ENCODE peak calls at places on chromosomes 13 and 19, in six cellular contexts. One of them, this sample, is unnamed. For H3K36me3 and H3K27me3, the result is how much of the 10 kb centered on the place peaks cover.

GRCh38 chr13:26784704-26785639 is 24.4 kb upstream of the GPR12 start:
- DNase-seq in PC-3: no peak
- DNase-seq in CD8-positive, alpha-beta T cell: no peak
- DNase-seq in H1: peak
- DNase-seq in tibial nerve: no peak
- DNase-seq in psoas muscle: no peak
- DNase-seq in this sample: no peak

GRCh38 chr13:80923907-80924306 is 583.0 kb upstream of the SPRY2 start:
- DNase-seq in CD8-positive, alpha-beta T cell: no peak
- DNase-seq in psoas muscle: no peak
- DNase-seq in PC-3: no peak
- DNase-seq in tibial nerve: no peak
- DNase-seq in H1: no peak
- DNase-seq in this sample: no peak

GRCh38 chr19:18390075-18390909 is 4.3 kb downstream of the GDF15 start:
- DNase-seq in tibial nerve: no peak
- DNase-seq in psoas muscle: no peak
- DNase-seq in H1: no peak
- DNase-seq in CD8-positive, alpha-beta T cell: no peak
- DNase-seq in PC-3: no peak
- DNase-seq in this sample: no peak

GRCh38 chr13:37364024-37364423 is 234.5 kb downstream of the POSTN start:
- DNase-seq in CD8-positive, alpha-beta T cell: no peak
- DNase-seq in PC-3: no peak
- DNase-seq in H1: no peak
- DNase-seq in psoas muscle: no peak
- DNase-seq in tibial nerve: no peak
- DNase-seq in this sample: no peak

GRCh38 chr19:11047856-11048255 is 41.4 kb upstream of the LDLR start:
- DNase-seq in H1: no peak
- DNase-seq in PC-3: no peak
- DNase-seq in psoas muscle: no peak
- DNase-seq in CD8-positive, alpha-beta T cell: no peak
- DNase-seq in tibial nerve: no peak
- DNase-seq in this sample: no peak

GRCh38 chr13:75749407-75749806 is 113.3 kb downstream of the LMO7 start:
- DNase-seq in psoas muscle: peak
- DNase-seq in tibial nerve: no peak
- DNase-seq in PC-3: peak
- DNase-seq in H1: no peak
- DNase-seq in CD8-positive, alpha-beta T cell: no peak
- DNase-seq in this sample: no peak

GRCh38 chr19:16463341-16463990 is 8.3 kb downstream of the EPS15L1 start:
- DNase-seq in psoas muscle: no peak
- DNase-seq in tibial nerve: no peak
- DNase-seq in H1: no peak
- DNase-seq in CD8-positive, alpha-beta T cell: no peak
- DNase-seq in PC-3: no peak
- DNase-seq in this sample: no peak

GRCh38 chr19:54405628-54406027 is 9.6 kb upstream of the TTYH1 start:
- DNase-seq in H1: no peak
- DNase-seq in PC-3: no peak
- DNase-seq in CD8-positive, alpha-beta T cell: no peak
- DNase-seq in tibial nerve: no peak
- DNase-seq in psoas muscle: no peak
- DNase-seq in this sample: no peak

GRCh38 chr19:39408392-39409206 is 2.0 kb downstream of the ZFP36 start:
- DNase-seq in H1: peak
- DNase-seq in psoas muscle: peak
- DNase-seq in CD8-positive, alpha-beta T cell: no peak
- DNase-seq in PC-3: peak
- DNase-seq in tibial nerve: no peak
- DNase-seq in this sample: no peak

GRCh38 chr19:34120846-34121639 is 51.3 kb upstream of the LSM14A start:
- DNase-seq in PC-3: peak
- DNase-seq in H1: peak
- DNase-seq in psoas muscle: no peak
- DNase-seq in tibial nerve: no peak
- DNase-seq in CD8-positive, alpha-beta T cell: peak
- DNase-seq in this sample: no peak

GRCh38 chr13:94761407-94761806 is 49.1 kb upstream of the SOX21 start:
- DNase-seq in H1: no peak
- DNase-seq in PC-3: no peak
- DNase-seq in CD8-positive, alpha-beta T cell: no peak
- DNase-seq in psoas muscle: no peak
- DNase-seq in tibial nerve: no peak
- DNase-seq in this sample: no peak

GRCh38 chr19:48644839-48645651 is 942 bp downstream of the CA11 start:
- DNase-seq in psoas muscle: peak
- DNase-seq in tibial nerve: peak
- DNase-seq in CD8-positive, alpha-beta T cell: peak
- DNase-seq in PC-3: peak
- DNase-seq in H1: peak
- DNase-seq in this sample: peak

GRCh38 chr19:5809053-5809452 is 4.2 kb downstream of the NRTN start:
- DNase-seq in H1: no peak
- DNase-seq in tibial nerve: no peak
- DNase-seq in PC-3: no peak
- DNase-seq in psoas muscle: no peak
- DNase-seq in CD8-positive, alpha-beta T cell: no peak
- DNase-seq in this sample: no peak

GRCh38 chr13:48715977-48716376 is 62.2 kb downstream of the CYSLTR2 start:
- DNase-seq in psoas muscle: no peak
- DNase-seq in PC-3: no peak
- DNase-seq in tibial nerve: no peak
- DNase-seq in H1: no peak
- DNase-seq in CD8-positive, alpha-beta T cell: no peak
- DNase-seq in this sample: no peak

GRCh38 chr13:107387525-107387924 is 819.6 kb upstream of the ARGLU1 start:
- DNase-seq in PC-3: no peak
- DNase-seq in H1: no peak
- DNase-seq in CD8-positive, alpha-beta T cell: no peak
- DNase-seq in psoas muscle: no peak
- DNase-seq in tibial nerve: no peak
- DNase-seq in this sample: no peak

GRCh38 chr13:73913043-73913740 is 221.0 kb downstream of the KLF12 start:
- DNase-seq in PC-3: no peak
- DNase-seq in H1: no peak
- DNase-seq in psoas muscle: no peak
- DNase-seq in tibial nerve: no peak
- DNase-seq in CD8-positive, alpha-beta T cell: no peak
- DNase-seq in this sample: no peak

GRCh38 chr13:113403255-113404104 is 39.5 kb upstream of the GRTP1 start:
- DNase-seq in CD8-positive, alpha-beta T cell: no peak
- DNase-seq in H1: no peak
- DNase-seq in psoas muscle: peak
- DNase-seq in PC-3: no peak
- DNase-seq in tibial nerve: peak
- DNase-seq in this sample: peak

GRCh38 chr13:21137696-21138095 is 38.7 kb downstream of the SKA3 start:
- DNase-seq in tibial nerve: no peak
- DNase-seq in PC-3: peak
- DNase-seq in H1: no peak
- DNase-seq in CD8-positive, alpha-beta T cell: no peak
- DNase-seq in psoas muscle: no peak
- DNase-seq in this sample: no peak

GRCh38 chr19:38006361-38007045 is 99.5 kb downstream of the SIPA1L3 start:
- DNase-seq in CD8-positive, alpha-beta T cell: no peak
- DNase-seq in tibial nerve: no peak
- DNase-seq in psoas muscle: no peak
- DNase-seq in H1: no peak
- DNase-seq in PC-3: no peak
- DNase-seq in this sample: no peak

GRCh38 chr19:55536951-55537740 is at the start of gene SBK2:
- DNase-seq in H1: peak
- DNase-seq in CD8-positive, alpha-beta T cell: no peak
- DNase-seq in psoas muscle: no peak
- DNase-seq in tibial nerve: no peak
- DNase-seq in PC-3: no peak
- DNase-seq in this sample: no peak

GRCh38 chr13:95239293-95239692 is 62.0 kb downstream of the ABCC4 start:
- DNase-seq in tibial nerve: no peak
- DNase-seq in psoas muscle: no peak
- DNase-seq in PC-3: no peak
- DNase-seq in H1: no peak
- DNase-seq in CD8-positive, alpha-beta T cell: no peak
- DNase-seq in this sample: no peak

GRCh38 chr19:16033136-16033530 is 43.2 kb upstream of the TPM4 start:
- DNase-seq in tibial nerve: no peak
- DNase-seq in CD8-positive, alpha-beta T cell: no peak
- DNase-seq in H1: no peak
- DNase-seq in psoas muscle: no peak
- DNase-seq in PC-3: no peak
- DNase-seq in this sample: no peak

GRCh38 chr13:99339736-99340392 is 32.7 kb upstream of the GPR183 start:
- DNase-seq in CD8-positive, alpha-beta T cell: no peak
- DNase-seq in H1: peak
- DNase-seq in tibial nerve: no peak
- DNase-seq in PC-3: no peak
- DNase-seq in psoas muscle: peak
- DNase-seq in this sample: no peak

GRCh38 chr13:22112956-22113750 is 442.3 kb downstream of the FGF9 start:
- DNase-seq in tibial nerve: no peak
- DNase-seq in CD8-positive, alpha-beta T cell: no peak
- DNase-seq in H1: no peak
- DNase-seq in PC-3: no peak
- DNase-seq in psoas muscle: no peak
- DNase-seq in this sample: no peak

GRCh38 chr19:35959040-35959967 is 23.1 kb downstream of the LRFN3 start:
- DNase-seq in H1: peak
- DNase-seq in tibial nerve: no peak
- DNase-seq in psoas muscle: peak
- DNase-seq in PC-3: no peak
- DNase-seq in CD8-positive, alpha-beta T cell: peak
- DNase-seq in this sample: peak

GRCh38 chr19:31955061-31955460 is 390.3 kb upstream of the ZNF507 start:
- DNase-seq in tibial nerve: no peak
- DNase-seq in psoas muscle: no peak
- DNase-seq in CD8-positive, alpha-beta T cell: no peak
- DNase-seq in PC-3: no peak
- DNase-seq in H1: no peak
- DNase-seq in this sample: no peak

GRCh38 chr19:48907671-48908070 is 7.6 kb downstream of the NUCB1 start:
- DNase-seq in psoas muscle: no peak
- DNase-seq in tibial nerve: no peak
- DNase-seq in CD8-positive, alpha-beta T cell: no peak
- DNase-seq in PC-3: no peak
- DNase-seq in H1: no peak
- DNase-seq in this sample: peak

DNA sequence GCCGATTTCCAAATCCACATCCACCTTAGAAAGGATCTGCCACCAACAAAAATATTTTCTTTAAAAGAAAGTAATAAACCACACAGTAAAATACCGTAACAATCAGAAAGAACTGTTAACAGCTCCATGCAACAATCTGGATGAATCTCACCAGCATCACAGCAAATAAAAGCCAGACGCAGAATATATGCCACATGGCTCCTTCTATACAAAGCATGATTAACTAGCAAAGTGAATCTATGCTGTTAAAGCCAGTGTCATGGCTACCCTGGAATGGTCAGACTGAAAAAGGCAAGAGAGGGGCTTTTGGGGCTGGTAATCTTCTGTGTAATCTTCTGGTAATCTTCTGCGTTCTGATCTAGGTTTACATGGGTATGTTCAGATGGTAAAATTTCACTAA is 81.3 kb downstream of the SACS start:
- DNase-seq in psoas muscle: no peak
- DNase-seq in PC-3: no peak
- DNase-seq in tibial nerve: no peak
- DNase-seq in CD8-positive, alpha-beta T cell: no peak
- DNase-seq in H1: no peak
- DNase-seq in this sample: no peak
- H3K36me3 ChIP-seq in psoas muscle: under half
- H3K36me3 ChIP-seq in PC-3: under half
- H3K36me3 ChIP-seq in tibial nerve: under half
- H3K36me3 ChIP-seq in CD8-positive, alpha-beta T cell: under half
- H3K36me3 ChIP-seq in H1: under half
- H3K36me3 ChIP-seq in this sample: under half

DNA sequence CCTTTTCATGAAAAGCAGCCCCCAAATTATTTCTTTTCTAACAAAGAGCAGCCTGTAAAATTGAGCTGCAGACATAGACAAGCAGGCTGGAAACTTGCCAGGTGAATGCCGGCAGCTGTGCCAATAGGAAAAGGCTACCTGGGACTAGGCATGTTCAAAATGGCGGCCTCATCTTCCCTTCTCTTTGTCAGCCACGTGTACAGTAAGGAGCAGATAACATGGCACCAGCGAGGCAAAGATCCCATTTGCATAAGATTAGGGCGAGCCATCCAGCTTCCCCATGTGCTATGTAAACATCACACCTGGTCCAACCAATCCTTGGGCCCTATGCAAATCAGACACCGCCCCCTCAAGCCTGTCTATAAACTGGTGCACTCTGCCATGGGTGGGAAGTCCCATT is 31.2 kb upstream of the CACNA1A start:
- DNase-seq in PC-3: no peak
- DNase-seq in H1: no peak
- DNase-seq in psoas muscle: no peak
- DNase-seq in CD8-positive, alpha-beta T cell: no peak
- DNase-seq in tibial nerve: no peak
- DNase-seq in this sample: no peak
- H3K27me3 ChIP-seq in PC-3: half or more
- H3K27me3 ChIP-seq in H1: under half
- H3K27me3 ChIP-seq in psoas muscle: under half
- H3K27me3 ChIP-seq in CD8-positive, alpha-beta T cell: under half
- H3K27me3 ChIP-seq in tibial nerve: under half
- H3K27me3 ChIP-seq in this sample: under half

GRCh38 chr19:44776402-44777096 is 1.1 kb upstream of the CBLC start:
- DNase-seq in psoas muscle: no peak
- DNase-seq in tibial nerve: no peak
- DNase-seq in PC-3: peak
- DNase-seq in H1: no peak
- DNase-seq in CD8-positive, alpha-beta T cell: no peak
- DNase-seq in this sample: peak

GRCh38 chr19:44777715-44778347 is at the start of gene CBLC:
- DNase-seq in H1: peak
- DNase-seq in tibial nerve: no peak
- DNase-seq in psoas muscle: no peak
- DNase-seq in PC-3: peak
- DNase-seq in CD8-positive, alpha-beta T cell: no peak
- DNase-seq in this sample: peak

GRCh38 chr19:44772969-44773368 is 4.7 kb upstream of the CBLC start:
- DNase-seq in PC-3: no peak
- DNase-seq in CD8-positive, alpha-beta T cell: no peak
- DNase-seq in psoas muscle: no peak
- DNase-seq in tibial nerve: no peak
- DNase-seq in H1: no peak
- DNase-seq in this sample: no peak

GRCh38 chr19:44774614-44775013 is 3.1 kb upstream of the CBLC start:
- DNase-seq in psoas muscle: no peak
- DNase-seq in CD8-positive, alpha-beta T cell: no peak
- DNase-seq in PC-3: peak
- DNase-seq in tibial nerve: no peak
- DNase-seq in H1: no peak
- DNase-seq in this sample: no peak

GRCh38 chr19:44775676-44776240 is 1.9 kb upstream of the CBLC start:
- DNase-seq in CD8-positive, alpha-beta T cell: no peak
- DNase-seq in PC-3: no peak
- DNase-seq in psoas muscle: no peak
- DNase-seq in tibial nerve: no peak
- DNase-seq in H1: no peak
- DNase-seq in this sample: no peak
- H3K27ac ChIP-seq in CD8-positive, alpha-beta T cell: no peak
- H3K27ac ChIP-seq in PC-3: peak
- H3K27ac ChIP-seq in psoas muscle: no peak
- H3K27ac ChIP-seq in tibial nerve: no peak
- H3K27ac ChIP-seq in H1: no peak
- H3K27ac ChIP-seq in this sample: no peak

GRCh38 chr19:2775556-2776430 is 7.3 kb downstream of the SGTA start:
- DNase-seq in PC-3: no peak
- DNase-seq in tibial nerve: peak
- DNase-seq in CD8-positive, alpha-beta T cell: peak
- DNase-seq in H1: no peak
- DNase-seq in psoas muscle: peak
- DNase-seq in this sample: peak
- H3K36me3 ChIP-seq in PC-3: under half
- H3K36me3 ChIP-seq in tibial nerve: under half
- H3K36me3 ChIP-seq in CD8-positive, alpha-beta T cell: under half
- H3K36me3 ChIP-seq in H1: under half
- H3K36me3 ChIP-seq in psoas muscle: under half
- H3K36me3 ChIP-seq in this sample: under half

This sample was measured in lower lobe of right lung.